ENCODE peak calls at places on chromosomes 7 and 10, in ten cellular contexts. One of them, this sample, is unnamed.

GRCh38 chr10:62259998-62260397 is 8.6 kb downstream of the RTKN2 start:
- DNase-seq in IMR-90: no peak
- DNase-seq in body of pancreas: no peak
- DNase-seq in A549: no peak
- DNase-seq in K562: no peak
- DNase-seq in sigmoid colon: no peak
- DNase-seq in HCT116: no peak
- DNase-seq in esophagus squamous epithelium: no peak
- DNase-seq in prostate gland: no peak
- DNase-seq in tibial nerve: no peak
- DNase-seq in this sample: no peak

GRCh38 chr7:82012453-82012852 is 242.6 kb upstream of the HGF start:
- DNase-seq in prostate gland: no peak
- DNase-seq in body of pancreas: no peak
- DNase-seq in HCT116: no peak
- DNase-seq in sigmoid colon: no peak
- DNase-seq in A549: no peak
- DNase-seq in IMR-90: peak; percentile 35
- DNase-seq in K562: no peak
- DNase-seq in esophagus squamous epithelium: no peak
- DNase-seq in tibial nerve: no peak
- DNase-seq in this sample: no peak

GRCh38 chr7:45028138-45028919 is 28.3 kb downstream of the CCM2 start:
- DNase-seq in IMR-90: no peak
- DNase-seq in tibial nerve: no peak
- DNase-seq in body of pancreas: no peak
- DNase-seq in K562: no peak
- DNase-seq in HCT116: no peak
- DNase-seq in esophagus squamous epithelium: no peak
- DNase-seq in prostate gland: no peak
- DNase-seq in sigmoid colon: no peak
- DNase-seq in A549: no peak
- DNase-seq in this sample: no peak

GRCh38 chr7:6551016-6551511 is at the start of gene GRID2IP:
- DNase-seq in K562: peak; percentile 5
- DNase-seq in esophagus squamous epithelium: no peak
- DNase-seq in HCT116: no peak
- DNase-seq in IMR-90: no peak
- DNase-seq in body of pancreas: no peak
- DNase-seq in prostate gland: no peak
- DNase-seq in sigmoid colon: no peak
- DNase-seq in tibial nerve: no peak
- DNase-seq in A549: no peak
- DNase-seq in this sample: no peak

GRCh38 chr7:150357771-150358427 is 10.7 kb upstream of the REPIN1 start:
- DNase-seq in K562: peak; percentile 61
- DNase-seq in body of pancreas: no peak
- DNase-seq in HCT116: no peak
- DNase-seq in sigmoid colon: peak; percentile 35
- DNase-seq in esophagus squamous epithelium: no peak
- DNase-seq in tibial nerve: no peak
- DNase-seq in IMR-90: no peak
- DNase-seq in prostate gland: no peak
- DNase-seq in A549: no peak
- DNase-seq in this sample: no peak

GRCh38 chr10:14035506-14035905 is 295.2 kb downstream of the FRMD4A start:
- DNase-seq in body of pancreas: no peak
- DNase-seq in K562: no peak
- DNase-seq in HCT116: no peak
- DNase-seq in sigmoid colon: no peak
- DNase-seq in A549: no peak
- DNase-seq in tibial nerve: no peak
- DNase-seq in esophagus squamous epithelium: no peak
- DNase-seq in IMR-90: no peak
- DNase-seq in prostate gland: no peak
- DNase-seq in this sample: no peak

GRCh38 chr7:142328006-142328405 is 70.1 kb upstream of the PRSS58 start:
- DNase-seq in K562: no peak
- DNase-seq in tibial nerve: no peak
- DNase-seq in esophagus squamous epithelium: no peak
- DNase-seq in HCT116: no peak
- DNase-seq in sigmoid colon: no peak
- DNase-seq in A549: no peak
- DNase-seq in body of pancreas: no peak
- DNase-seq in IMR-90: no peak
- DNase-seq in prostate gland: no peak
- DNase-seq in this sample: no peak

GRCh38 chr7:3416453-3416852 is 115.4 kb downstream of the SDK1 start:
- DNase-seq in A549: no peak
- DNase-seq in IMR-90: no peak
- DNase-seq in HCT116: no peak
- DNase-seq in sigmoid colon: no peak
- DNase-seq in prostate gland: no peak
- DNase-seq in K562: no peak
- DNase-seq in body of pancreas: no peak
- DNase-seq in tibial nerve: no peak
- DNase-seq in esophagus squamous epithelium: no peak
- DNase-seq in this sample: no peak

GRCh38 chr7:139426258-139427028 is 57.0 kb downstream of the KLRG2 start:
- DNase-seq in IMR-90: no peak
- DNase-seq in body of pancreas: no peak
- DNase-seq in K562: no peak
- DNase-seq in A549: no peak
- DNase-seq in prostate gland: no peak
- DNase-seq in tibial nerve: no peak
- DNase-seq in sigmoid colon: no peak
- DNase-seq in HCT116: no peak
- DNase-seq in esophagus squamous epithelium: no peak
- DNase-seq in this sample: no peak

GRCh38 chr7:139424004-139424403 is 59.5 kb downstream of the KLRG2 start:
- DNase-seq in esophagus squamous epithelium: no peak
- DNase-seq in prostate gland: no peak
- DNase-seq in body of pancreas: no peak
- DNase-seq in sigmoid colon: no peak
- DNase-seq in K562: no peak
- DNase-seq in HCT116: no peak
- DNase-seq in A549: no peak
- DNase-seq in tibial nerve: no peak
- DNase-seq in IMR-90: no peak
- DNase-seq in this sample: no peak

GRCh38 chr7:139430443-139430842 is 53.0 kb downstream of the KLRG2 start:
- DNase-seq in esophagus squamous epithelium: no peak
- DNase-seq in tibial nerve: no peak
- DNase-seq in sigmoid colon: no peak
- DNase-seq in IMR-90: no peak
- DNase-seq in A549: no peak
- DNase-seq in prostate gland: no peak
- DNase-seq in body of pancreas: no peak
- DNase-seq in HCT116: no peak
- DNase-seq in K562: no peak
- DNase-seq in this sample: no peak

GRCh38 chr7:139427788-139428187 is 55.7 kb downstream of the KLRG2 start:
- DNase-seq in IMR-90: no peak
- DNase-seq in esophagus squamous epithelium: no peak
- DNase-seq in prostate gland: no peak
- DNase-seq in body of pancreas: no peak
- DNase-seq in K562: no peak
- DNase-seq in tibial nerve: no peak
- DNase-seq in HCT116: no peak
- DNase-seq in A549: no peak
- DNase-seq in sigmoid colon: no peak
- DNase-seq in this sample: no peak

GRCh38 chr7:139427029-139427420 is 56.4 kb downstream of the KLRG2 start:
- DNase-seq in K562: no peak
- DNase-seq in A549: no peak
- DNase-seq in body of pancreas: no peak
- DNase-seq in prostate gland: no peak
- DNase-seq in tibial nerve: no peak
- DNase-seq in HCT116: no peak
- DNase-seq in sigmoid colon: no peak
- DNase-seq in IMR-90: no peak
- DNase-seq in esophagus squamous epithelium: no peak
- DNase-seq in this sample: no peak
- TF ChIP-seq POLR2A in K562: no peak
- TF ChIP-seq POLR2A in A549: no peak
- TF ChIP-seq POLR2A in body of pancreas: no peak
- TF ChIP-seq POLR2A in prostate gland: no peak
- TF ChIP-seq POLR2A in tibial nerve: no peak
- TF ChIP-seq POLR2A in HCT116: no peak
- TF ChIP-seq POLR2A in sigmoid colon: no peak
- TF ChIP-seq POLR2A in IMR-90: no peak
- TF ChIP-seq POLR2A in esophagus squamous epithelium: no peak
- TF ChIP-seq POLR2A in this sample: no peak

GRCh38 chr7:27165655-27166474 is 528 bp upstream of the HOXA9 start:
- DNase-seq in K562: no peak
- DNase-seq in IMR-90: no peak
- DNase-seq in HCT116: no peak
- DNase-seq in A549: no peak
- DNase-seq in prostate gland: peak; percentile 81
- DNase-seq in tibial nerve: peak; percentile 66
- DNase-seq in esophagus squamous epithelium: no peak
- DNase-seq in sigmoid colon: peak; percentile 83
- DNase-seq in body of pancreas: no peak
- DNase-seq in this sample: no peak

GRCh38 chr7:27166475-27167169 is 1.3 kb upstream of the HOXA9 start:
- DNase-seq in IMR-90: no peak
- DNase-seq in tibial nerve: no peak
- DNase-seq in prostate gland: no peak
- DNase-seq in HCT116: no peak
- DNase-seq in esophagus squamous epithelium: no peak
- DNase-seq in K562: no peak
- DNase-seq in A549: no peak
- DNase-seq in body of pancreas: no peak
- DNase-seq in sigmoid colon: no peak
- DNase-seq in this sample: no peak

GRCh38 chr7:27164381-27165088 is 802 bp downstream of the HOXA9 start:
- DNase-seq in tibial nerve: no peak
- DNase-seq in HCT116: no peak
- DNase-seq in IMR-90: no peak
- DNase-seq in A549: no peak
- DNase-seq in prostate gland: peak; percentile 58
- DNase-seq in K562: no peak
- DNase-seq in esophagus squamous epithelium: no peak
- DNase-seq in sigmoid colon: peak; percentile 87
- DNase-seq in body of pancreas: no peak
- DNase-seq in this sample: no peak

GRCh38 chr7:27163776-27164380 is 1.5 kb downstream of the HOXA9 start:
- DNase-seq in IMR-90: no peak
- DNase-seq in body of pancreas: no peak
- DNase-seq in K562: no peak
- DNase-seq in A549: no peak
- DNase-seq in sigmoid colon: peak; percentile 67
- DNase-seq in tibial nerve: no peak
- DNase-seq in HCT116: no peak
- DNase-seq in prostate gland: no peak
- DNase-seq in esophagus squamous epithelium: no peak
- DNase-seq in this sample: no peak

GRCh38 chr7:27165089-27165654 is at the start of gene HOXA9:
- DNase-seq in body of pancreas: peak; percentile 43
- DNase-seq in sigmoid colon: peak; percentile 97
- DNase-seq in K562: no peak
- DNase-seq in HCT116: peak; percentile 94
- DNase-seq in esophagus squamous epithelium: no peak
- DNase-seq in A549: no peak
- DNase-seq in tibial nerve: peak; percentile 92
- DNase-seq in IMR-90: peak; percentile 61
- DNase-seq in prostate gland: peak; percentile 96
- DNase-seq in this sample: no peak
- TF ChIP-seq POLR2A in body of pancreas: no peak
- TF ChIP-seq POLR2A in sigmoid colon: peak; percentile 50
- TF ChIP-seq POLR2A in K562: no peak
- TF ChIP-seq POLR2A in HCT116: peak; percentile 88
- TF ChIP-seq POLR2A in esophagus squamous epithelium: no peak
- TF ChIP-seq POLR2A in A549: no peak
- TF ChIP-seq POLR2A in tibial nerve: peak; percentile 33
- TF ChIP-seq POLR2A in IMR-90: no peak
- TF ChIP-seq POLR2A in prostate gland: peak; percentile 88
- TF ChIP-seq POLR2A in this sample: peak; percentile 22

DNA sequence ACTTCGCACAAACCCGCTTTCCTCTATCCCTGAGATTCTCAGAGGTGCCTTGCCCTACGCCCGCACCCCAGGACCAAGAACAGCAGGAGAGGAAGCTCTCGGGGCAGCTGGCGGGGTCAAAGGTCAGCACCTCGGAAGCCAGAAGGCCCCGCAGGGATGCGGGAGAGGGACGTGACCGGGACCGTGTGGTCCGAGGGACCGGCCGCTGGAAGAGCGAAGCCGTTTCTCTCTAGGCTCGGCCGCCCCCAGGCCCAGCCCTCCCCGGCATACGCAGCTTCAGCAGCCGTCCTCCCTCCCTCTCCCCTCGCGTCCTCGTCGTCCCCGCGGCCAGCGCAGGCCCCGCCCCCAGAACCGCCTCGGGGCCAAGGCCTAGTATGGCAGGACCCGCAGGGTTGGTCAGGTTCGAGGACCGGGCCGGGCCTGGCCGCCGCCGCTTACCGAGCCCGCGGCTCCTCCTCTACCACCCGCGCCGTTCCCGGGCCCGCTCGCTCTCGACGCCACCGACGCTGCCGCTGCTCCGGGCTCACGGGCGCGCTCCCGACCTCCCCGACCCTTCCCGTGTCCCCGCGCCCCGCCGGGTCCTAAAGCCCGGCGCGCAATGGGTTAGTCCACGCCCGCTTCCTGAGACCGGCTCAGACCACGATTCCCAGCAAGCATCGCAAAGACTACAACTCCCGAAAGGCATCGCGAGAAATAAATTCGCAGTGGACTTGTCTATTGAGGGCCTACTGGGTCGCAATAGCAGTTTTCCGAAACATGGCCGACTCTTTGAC is at the start of gene ARMH3:
- DNase-seq in prostate gland: peak; percentile 91
- DNase-seq in esophagus squamous epithelium: peak; percentile 66
- DNase-seq in tibial nerve: peak; percentile 94
- DNase-seq in body of pancreas: peak; percentile 98
- DNase-seq in A549: peak; percentile 99
- DNase-seq in IMR-90: peak; percentile 97
- DNase-seq in sigmoid colon: peak; percentile 97
- DNase-seq in HCT116: peak; percentile 99
- DNase-seq in K562: peak; percentile 86
- DNase-seq in this sample: peak; percentile 94
- TF ChIP-seq POLR2A in prostate gland: peak; percentile 50
- TF ChIP-seq POLR2A in esophagus squamous epithelium: no peak
- TF ChIP-seq POLR2A in tibial nerve: peak; percentile 15
- TF ChIP-seq POLR2A in body of pancreas: peak; percentile 75
- TF ChIP-seq POLR2A in A549: peak; percentile 33
- TF ChIP-seq POLR2A in IMR-90: peak; percentile 48
- TF ChIP-seq POLR2A in sigmoid colon: peak; percentile 23
- TF ChIP-seq POLR2A in HCT116: peak; percentile 84
- TF ChIP-seq POLR2A in K562: peak; percentile 75
- TF ChIP-seq POLR2A in this sample: peak; percentile 37

DNA sequence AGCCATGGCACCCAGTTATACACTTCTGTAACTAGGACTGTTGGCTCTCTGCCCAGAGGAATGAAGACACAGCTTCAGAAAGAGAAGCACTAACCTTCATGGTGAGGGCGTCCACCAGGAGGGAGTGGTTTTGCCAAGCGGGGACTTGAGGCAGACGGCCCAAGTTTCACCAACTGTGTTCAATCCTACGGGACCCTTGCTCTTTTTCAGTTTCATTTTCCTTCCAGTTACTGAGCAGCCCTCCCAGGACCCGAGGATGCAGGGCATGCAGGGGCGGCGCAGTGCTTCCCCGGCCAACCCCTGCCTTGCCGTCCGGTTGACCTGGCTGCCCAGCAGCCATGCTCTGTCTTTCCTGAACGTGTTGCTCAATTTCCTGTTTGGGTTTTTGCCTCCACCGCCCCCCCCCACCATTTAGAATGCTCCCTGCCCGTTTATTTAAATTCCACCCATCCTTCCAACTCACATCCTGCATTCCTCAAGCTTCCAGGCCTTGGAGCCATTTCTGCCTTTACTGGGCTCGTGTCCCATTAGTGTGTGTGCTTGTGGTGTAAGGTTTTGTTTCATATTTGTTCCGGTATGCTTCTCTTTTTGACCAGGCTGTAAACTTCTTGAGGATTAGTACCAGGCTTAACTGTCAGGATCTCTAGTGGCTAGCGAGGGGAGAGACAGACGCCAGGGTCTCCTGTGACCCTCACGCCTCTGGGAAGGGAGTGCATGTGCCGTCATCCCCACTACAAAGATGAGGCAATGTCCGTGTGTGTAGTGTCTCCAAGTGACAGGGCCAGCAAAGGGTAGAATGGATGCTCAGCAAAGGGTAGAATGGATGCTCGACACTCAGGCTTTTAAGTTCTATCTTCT is 31.6 kb downstream of the IL15RA start:
- DNase-seq in A549: no peak
- DNase-seq in HCT116: no peak
- DNase-seq in prostate gland: peak; percentile 20
- DNase-seq in sigmoid colon: peak; percentile 85
- DNase-seq in tibial nerve: peak; percentile 62
- DNase-seq in IMR-90: peak; percentile 97
- DNase-seq in K562: no peak
- DNase-seq in esophagus squamous epithelium: no peak
- DNase-seq in body of pancreas: peak; percentile 64
- DNase-seq in this sample: no peak
- TF ChIP-seq POLR2A in A549: no peak
- TF ChIP-seq POLR2A in HCT116: no peak
- TF ChIP-seq POLR2A in prostate gland: no peak
- TF ChIP-seq POLR2A in sigmoid colon: no peak
- TF ChIP-seq POLR2A in tibial nerve: no peak
- TF ChIP-seq POLR2A in IMR-90: peak; percentile 48
- TF ChIP-seq POLR2A in K562: no peak
- TF ChIP-seq POLR2A in esophagus squamous epithelium: no peak
- TF ChIP-seq POLR2A in body of pancreas: peak; percentile 9
- TF ChIP-seq POLR2A in this sample: no peak